ENCODE peak calls at places on chromosome 19, in eight cellular contexts. G, M, Z, F, Y, A, V and K are unnamed samples.

GRCh38 chr19:5046339-5047039 is 77.6 kb downstream of the KDM4B start:
- DNase-seq in F (peak; percentile 40), G (no peak), V (no peak), Z (peak; percentile 68), M (no peak), Y (no peak), A (peak; percentile 74), K (peak; percentile 94)

GRCh38 chr19:18663940-18664530 is 19.4 kb upstream of the CRTC1 start:
- DNase-seq in Y (no peak), V (no peak), M (no peak), Z (no peak), F (no peak), G (no peak), A (no peak), K (no peak)

GRCh38 chr19:29548483-29549085 is 22.8 kb downstream of the VSTM2B start:
- DNase-seq in Y (no peak), M (no peak), A (no peak), F (no peak), V (no peak), Z (no peak), G (no peak), K (no peak)

GRCh38 chr19:3061214-3062161 is 807 bp downstream of the TLE5 start:
- DNase-seq in Y (peak; percentile 85), Z (peak; percentile 38), G (no peak), A (peak; percentile 76), V (peak; percentile 83), M (no peak), F (peak; percentile 17), K (no peak)

GRCh38 chr19:7928741-7929701 is 3.1 kb upstream of the CTXN1 start:
- DNase-seq in M (peak; percentile 65), Z (no peak), A (no peak), V (peak; percentile 82), Y (peak; percentile 72), G (peak; percentile 48), F (peak; percentile 88), K (peak; percentile 56)

GRCh38 chr19:18438331-18439024 is 545 bp upstream of the ISYNA1 start:
- DNase-seq in Y (peak; percentile 78), M (peak; percentile 24), A (no peak), G (no peak), Z (no peak), F (no peak), V (peak; percentile 86), K (peak; percentile 56)

GRCh38 chr19:57511484-57511883 is 11.7 kb downstream of the ZNF773 start:
- DNase-seq in F (no peak), M (no peak), V (no peak), A (no peak), Z (no peak), Y (no peak), G (no peak), K (no peak)

GRCh38 chr19:7869453-7869909 is 4.7 kb downstream of the PRR36 start:
- DNase-seq in Y (peak; percentile 67), Z (peak; percentile 34), M (peak; percentile 50), V (peak; percentile 88), G (no peak), F (peak; percentile 28), A (peak; percentile 79), K (peak; percentile 76)

GRCh38 chr19:45693168-45693788 is 812 bp downstream of the QPCTL start:
- DNase-seq in Z (peak; percentile 66), F (peak; percentile 57), M (peak; percentile 65), V (peak; percentile 80), Y (peak; percentile 77), A (peak; percentile 89), G (peak; percentile 70), K (peak; percentile 83)

GRCh38 chr19:36093146-36093662 is 17.7 kb upstream of the OVOL3 start:
- DNase-seq in G (no peak), M (no peak), Z (no peak), Y (no peak), V (no peak), A (no peak), F (no peak), K (no peak)

GRCh38 chr19:14086098-14086497 is 515 bp upstream of the C19orf67 start:
- DNase-seq in F (no peak), G (no peak), V (no peak), A (no peak), Z (no peak), M (no peak), Y (no peak), K (no peak)
- H3K4me3 ChIP-seq in F (no peak overlapping the region), G (no peak overlapping the region), V (no peak overlapping the region), A (no peak overlapping the region), Z (no peak overlapping the region), M (no peak overlapping the region), Y (peak overlapping the region; percentile 48), K (no peak overlapping the region)

GRCh38 chr19:42323852-42324654 is 1.4 kb upstream of the MEGF8 start:
- DNase-seq in Y (no peak), G (no peak), A (peak; percentile 32), M (no peak), Z (no peak), V (no peak), F (no peak), K (peak; percentile 34)

GRCh38 chr19:42325896-42326771 is 699 bp downstream of the MEGF8 start:
- DNase-seq in F (no peak), M (no peak), G (no peak), V (peak; percentile 50), Z (no peak), Y (peak; percentile 50), A (no peak), K (no peak)

GRCh38 chr19:42326969-42327368 is 1.5 kb downstream of the MEGF8 start:
- DNase-seq in Z (no peak), A (no peak), V (no peak), G (no peak), F (no peak), Y (no peak), M (no peak), K (no peak)

GRCh38 chr19:42324655-42325307 is 654 bp upstream of the MEGF8 start:
- DNase-seq in F (no peak), Y (no peak), A (peak; percentile 22), G (no peak), Z (no peak), M (no peak), V (peak; percentile 63), K (no peak)

GRCh38 chr19:42325308-42325895 is at the start of gene MEGF8:
- DNase-seq in M (peak; percentile 100), Y (peak; percentile 97), G (peak; percentile 92), V (peak; percentile 97), Z (peak; percentile 98), A (peak; percentile 99), F (peak; percentile 99), K (peak; percentile 99)
- TF ChIP-seq POLR2A in M (no peak), Y (peak; percentile 79), G (no peak), V (no peak), Z (peak; percentile 84), A (peak; percentile 81), F (peak; percentile 72), K (peak; percentile 82)

GRCh38 chr19:16326401-16327130 is 1.9 kb downstream of the KLF2 start:
- DNase-seq in A (peak; percentile 55), V (peak; percentile 56), M (peak; percentile 38), Z (no peak), Y (no peak), G (no peak), F (no peak), K (no peak)

GRCh38 chr19:16327501-16327900 is 2.9 kb downstream of the KLF2 start:
- DNase-seq in F (no peak), Y (no peak), G (no peak), V (peak; percentile 51), M (no peak), A (peak; percentile 39), Z (no peak), K (no peak)

GRCh38 chr19:16328824-16329482 is 4.3 kb downstream of the KLF2 start:
- DNase-seq in F (peak; percentile 49), A (no peak), V (peak; percentile 45), Z (no peak), Y (no peak), M (peak; percentile 65), G (no peak), K (no peak)

GRCh38 chr19:16327131-16327450 is 2.5 kb downstream of the KLF2 start:
- DNase-seq in F (no peak), A (no peak), Z (no peak), Y (no peak), V (no peak), M (no peak), G (no peak), K (no peak)

GRCh38 chr19:16327911-16328823 is 3.5 kb downstream of the KLF2 start:
- DNase-seq in F (peak; percentile 86), Z (peak; percentile 84), Y (no peak), V (peak; percentile 75), A (peak; percentile 75), G (peak; percentile 78), M (peak; percentile 75), K (peak; percentile 33)
- H3K4me1 ChIP-seq in F (peaks cover 19% of the 10 kb centered on the region), Z (peaks cover 36% of the 10 kb centered on the region), Y (peaks cover 8% of the 10 kb centered on the region), V (peaks cover 7% of the 10 kb centered on the region), A (peaks cover 37% of the 10 kb centered on the region), G (peaks cover 34% of the 10 kb centered on the region), M (peaks cover 29% of the 10 kb centered on the region), K (peaks cover 18% of the 10 kb centered on the region)

GRCh38 chr19:12065100-12065538 is 588 bp downstream of the ZNF844 start:
- DNase-seq in F (peak; percentile 38), G (no peak), Z (no peak), A (peak; percentile 16), V (no peak), M (no peak), Y (no peak), K (peak; percentile 32)
- H3K4me3 ChIP-seq in F (peak overlapping the region; percentile 91), G (peak overlapping the region; percentile 84), Z (peak overlapping the region; percentile 63), A (peak overlapping the region; percentile 79), V (peak overlapping the region; percentile 86), M (peak overlapping the region; percentile 70), Y (peak overlapping the region; percentile 55), K (peak overlapping the region; percentile 61)

DNA sequence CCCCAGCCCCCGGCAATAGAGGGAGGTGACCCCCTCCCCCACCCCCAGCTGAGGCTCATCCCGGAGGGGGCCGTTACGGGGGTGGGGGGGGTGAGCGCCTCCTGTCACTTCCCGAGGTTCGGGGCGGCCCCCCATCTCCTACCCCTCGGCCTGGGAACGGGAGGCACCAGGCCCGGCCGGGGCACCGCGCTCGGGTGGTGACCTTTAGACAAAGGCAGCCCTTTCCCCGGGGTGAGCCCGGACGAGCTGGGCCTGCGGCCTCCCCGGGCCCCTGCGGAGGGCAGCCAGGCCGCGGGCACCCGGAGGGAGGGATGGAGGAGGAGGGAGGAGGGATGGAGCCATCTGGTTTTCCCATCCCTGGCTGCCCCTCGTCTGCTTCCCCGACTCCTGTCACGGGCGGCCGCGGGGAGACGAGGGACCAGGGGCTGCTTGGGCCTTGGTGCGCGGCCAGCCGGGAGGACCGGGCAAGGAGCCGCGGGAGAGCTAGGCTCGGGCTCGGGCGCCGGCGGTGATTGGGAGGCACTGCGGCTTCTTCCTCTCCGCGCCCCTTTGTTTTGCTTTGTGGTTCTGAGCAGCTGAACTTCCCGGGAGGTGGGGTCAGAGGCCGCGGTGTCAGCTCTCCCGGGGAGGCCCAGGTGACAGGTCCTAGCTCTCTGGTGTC is 1.1 kb downstream of the BICRA start:
- DNase-seq in V (peak; percentile 57), G (no peak), M (peak; percentile 25), A (peak; percentile 69), F (peak; percentile 26), Z (peak; percentile 55), Y (peak; percentile 55), K (peak; percentile 50)
- TF ChIP-seq POLR2A in V (no peak), G (no peak), M (no peak), A (peak; percentile 62), F (no peak), Z (peak; percentile 60), Y (no peak), K (no peak)